ENCODE peak calls at places on chromosomes 5 and 9, in six cellular contexts. L, I, T, Z, S and B are unnamed samples.

GRCh38 chr5:163614787-163615186 is 109.4 kb downstream of the MAT2B start:
- DNase-seq in L (no peak), I (peak; percentile 58), T (no peak), Z (no peak), S (no peak), B (no peak)

GRCh38 chr5:89956838-89957237 is 452.7 kb downstream of the CETN3 start:
- DNase-seq in L (no peak), I (no peak), T (no peak), Z (no peak), S (no peak), B (no peak)

GRCh38 chr9:68530618-68531017 is 10.1 kb downstream of the TMEM252 start:
- DNase-seq in L (peak; percentile 67), I (peak; percentile 19), T (no peak), Z (no peak), S (peak; percentile 75), B (peak; percentile 90)

GRCh38 chr9:94222870-94223269 is 36.2 kb upstream of the ZNF169 start:
- DNase-seq in L (no peak), I (no peak), T (no peak), Z (no peak), S (no peak), B (no peak)

GRCh38 chr5:153784277-153784676 is 254.4 kb downstream of the FAM114A2 start:
- DNase-seq in L (no peak), I (no peak), T (no peak), Z (no peak), S (no peak), B (peak; percentile 7)

GRCh38 chr5:148376198-148376597 is 7.6 kb upstream of the FBXO38 start:
- DNase-seq in L (no peak), I (no peak), T (no peak), Z (no peak), S (peak; percentile 18), B (no peak)

GRCh38 chr9:74920944-74921626 is 31.6 kb downstream of the C9orf40 start:
- DNase-seq in L (no peak), I (no peak), T (no peak), Z (no peak), S (no peak), B (no peak)

GRCh38 chr5:149730620-149731331 is 666 bp downstream of the PPARGC1B start:
- DNase-seq in L (peak; percentile 73), I (no peak), T (peak; percentile 48), Z (peak; percentile 84), S (peak; percentile 56), B (peak; percentile 70)

GRCh38 chr5:139744471-139745120 is 51.0 kb upstream of the PSD2 start:
- DNase-seq in L (no peak), I (no peak), T (no peak), Z (no peak), S (no peak), B (no peak)

GRCh38 chr5:168312606-168313297 is 21.3 kb downstream of the WWC1 start:
- DNase-seq in L (no peak), I (no peak), T (no peak), Z (no peak), S (no peak), B (no peak)

GRCh38 chr9:109241207-109241606 is 74.2 kb upstream of the FRRS1L start:
- DNase-seq in L (no peak), I (no peak), T (no peak), Z (no peak), S (no peak), B (no peak)

GRCh38 chr9:130973686-130974281 is 34.7 kb upstream of the FIBCD1 start:
- DNase-seq in L (peak; percentile 28), I (no peak), T (no peak), Z (no peak), S (no peak), B (no peak)

GRCh38 chr5:61882901-61883500 is 423.0 kb upstream of the KIF2A start:
- DNase-seq in L (no peak), I (no peak), T (no peak), Z (no peak), S (no peak), B (no peak)

GRCh38 chr9:928363-929042 is 48.0 kb upstream of the DMRT3 start:
- DNase-seq in L (peak; percentile 63), I (no peak), T (no peak), Z (peak; percentile 54), S (peak; percentile 84), B (no peak)

GRCh38 chr9:36148652-36149051 is 12.1 kb downstream of the GLIPR2 start:
- DNase-seq in L (no peak), I (peak; percentile 97), T (no peak), Z (no peak), S (no peak), B (peak; percentile 99)

GRCh38 chr5:132238169-132238744 is 10.6 kb upstream of the P4HA2 start:
- DNase-seq in L (peak; percentile 80), I (peak; percentile 68), T (peak; percentile 68), Z (peak; percentile 95), S (peak; percentile 78), B (peak; percentile 72)

GRCh38 chr5:120240716-120241115 is 223.4 kb upstream of the PRR16 start:
- DNase-seq in L (no peak), I (peak; percentile 13), T (no peak), Z (no peak), S (peak; percentile 7), B (peak; percentile 18)

GRCh38 chr5:982377-983237 is 26.0 kb upstream of the NKD2 start:
- DNase-seq in L (peak; percentile 86), I (no peak), T (no peak), Z (peak; percentile 88), S (peak; percentile 68), B (no peak)

GRCh38 chr5:163894645-163895044 is 389.2 kb downstream of the MAT2B start:
- DNase-seq in L (no peak), I (peak; percentile 94), T (no peak), Z (no peak), S (no peak), B (peak; percentile 77)

GRCh38 chr9:21266733-21267132 is 26.9 kb upstream of the IFNA14 start:
- DNase-seq in L (no peak), I (no peak), T (no peak), Z (no peak), S (peak; percentile 68), B (no peak)

GRCh38 chr5:118208031-118208453 is 780.3 kb downstream of the DTWD2 start:
- DNase-seq in L (no peak), I (no peak), T (no peak), Z (no peak), S (no peak), B (no peak)

GRCh38 chr9:107733530-107733907 is 243.9 kb upstream of the KLF4 start:
- DNase-seq in L (no peak), I (no peak), T (no peak), Z (no peak), S (no peak), B (no peak)

GRCh38 chr9:14578030-14578429 is 115.2 kb downstream of the ZDHHC21 start:
- DNase-seq in L (no peak), I (no peak), T (no peak), Z (no peak), S (no peak), B (no peak)

GRCh38 chr9:84394036-84394435 is 53.5 kb upstream of the SLC28A3 start:
- DNase-seq in L (no peak), I (no peak), T (no peak), Z (no peak), S (no peak), B (no peak)

GRCh38 chr5:171295299-171295698 is 13.7 kb upstream of the TLX3 start:
- DNase-seq in L (no peak), I (peak; percentile 24), T (no peak), Z (no peak), S (no peak), B (peak; percentile 29)

GRCh38 chr5:82164957-82165698 is 113.0 kb downstream of the RPS23 start:
- DNase-seq in L (peak; percentile 43), I (peak; percentile 84), T (no peak), Z (no peak), S (peak; percentile 65), B (peak; percentile 64)

GRCh38 chr5:133641683-133642082 is 29.3 kb upstream of the FSTL4 start:
- DNase-seq in L (no peak), I (no peak), T (no peak), Z (no peak), S (no peak), B (no peak)

GRCh38 chr5:1165864-1166263 is 35.5 kb upstream of the SLC6A19 start:
- DNase-seq in L (no peak), I (no peak), T (no peak), Z (no peak), S (no peak), B (no peak)

GRCh38 chr5:138869763-138870500 is 5.2 kb downstream of the LRRTM2 start:
- DNase-seq in L (no peak), I (peak; percentile 51), T (no peak), Z (no peak), S (no peak), B (peak; percentile 52)

GRCh38 chr9:87013490-87013889 is 66.2 kb upstream of the GAS1 start:
- DNase-seq in L (no peak), I (no peak), T (no peak), Z (no peak), S (no peak), B (no peak)

GRCh38 chr5:158471179-158471924 is 612.4 kb upstream of the CLINT1 start:
- DNase-seq in L (no peak), I (no peak), T (no peak), Z (no peak), S (no peak), B (no peak)
- H2BK15ac ChIP-seq in L (no peak overlapping the region), I (no peak overlapping the region), T (no peak overlapping the region), Z (no peak overlapping the region), S (no peak overlapping the region), B (no peak overlapping the region)

GRCh38 chr5:43854697-43855292 is 251.8 kb downstream of the NNT start:
- DNase-seq in L (no peak), I (peak; percentile 23), T (peak; percentile 45), Z (no peak), S (peak; percentile 93), B (peak; percentile 10)
- H3K4me2 ChIP-seq in L (no peak overlapping the region), I (no peak overlapping the region), T (no peak overlapping the region), Z (no peak overlapping the region), S (no peak overlapping the region), B (no peak overlapping the region)

DNA sequence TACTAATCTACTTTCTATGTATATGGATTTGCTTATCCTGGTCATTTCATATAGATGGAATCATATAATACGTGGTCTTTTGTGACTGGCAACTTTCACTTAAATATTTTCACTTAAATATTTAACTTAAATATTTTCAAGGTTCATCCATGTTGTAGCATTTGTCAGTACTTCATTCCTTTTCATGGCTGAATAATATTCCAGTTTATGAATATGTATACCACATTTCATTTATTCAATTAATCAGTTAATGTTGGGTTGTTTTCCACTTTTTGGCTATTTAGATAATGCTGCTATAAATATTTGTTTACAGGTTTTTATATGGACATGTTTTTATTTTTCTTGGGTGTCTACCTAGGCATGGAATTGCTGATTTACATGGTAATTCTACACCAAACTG is 7.7 kb downstream of the PRRC1 start:
- DNase-seq in L (no peak), I (no peak), T (no peak), Z (no peak), S (no peak), B (no peak)
- H2BK15ac ChIP-seq in L (no peak overlapping the region), I (no peak overlapping the region), T (no peak overlapping the region), Z (no peak overlapping the region), S (no peak overlapping the region), B (no peak overlapping the region)

DNA sequence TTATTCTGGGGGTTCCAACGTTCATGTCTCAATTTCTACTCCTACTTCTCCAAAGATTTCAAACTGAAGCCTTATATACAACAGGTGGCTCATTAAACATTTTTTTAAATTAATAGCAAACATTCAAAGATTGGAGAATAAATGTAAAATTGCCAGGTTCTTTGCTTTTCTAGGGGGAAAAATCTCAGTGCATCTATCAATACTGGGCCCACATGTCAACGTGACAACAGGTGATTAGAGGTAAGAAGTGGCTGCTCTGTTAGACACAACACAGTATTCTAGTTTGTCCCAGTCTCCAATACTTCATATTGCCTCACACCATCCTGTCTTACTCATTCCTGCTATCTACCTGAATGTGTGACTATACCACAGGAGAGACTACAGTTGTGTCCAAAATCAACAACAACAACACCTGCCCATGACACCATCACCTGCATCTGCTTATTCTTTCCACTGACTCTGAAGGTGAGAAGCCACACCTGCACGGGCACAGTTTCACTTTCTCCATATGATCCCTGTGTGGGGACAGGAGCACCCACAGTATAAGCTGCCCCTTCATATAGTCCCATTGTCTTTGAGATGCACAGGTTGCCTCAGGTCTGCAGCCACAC is 110.2 kb downstream of the LHFPL2 start:
- DNase-seq in L (no peak), I (no peak), T (no peak), Z (no peak), S (no peak), B (no peak)
- H3K4me2 ChIP-seq in L (no peak overlapping the region), I (no peak overlapping the region), T (no peak overlapping the region), Z (no peak overlapping the region), S (no peak overlapping the region), B (no peak overlapping the region)